ENCODE peak calls at places on chromosomes 2 and 18, in nine cellular contexts. A, L, O, X, M, J, Q, V and H are unnamed samples.

GRCh38 chr18:39205565-39205964 is 1640.0 kb upstream of the CELF4 start:
- DNase-seq in A (no peak), L (no peak), O (no peak), X (no peak), M (no peak), J (no peak), Q (no peak), V (no peak), H (no peak)

GRCh38 chr2:54289942-54290702 is 34.1 kb upstream of the TSPYL6 start:
- DNase-seq in A (no peak), L (peak), O (no peak), X (no peak), M (no peak), J (no peak), Q (no peak), V (no peak), H (no peak)

GRCh38 chr2:128258218-128258617 is 60.5 kb downstream of the HS6ST1 start:
- DNase-seq in A (no peak), L (no peak), O (no peak), X (no peak), M (no peak), J (no peak), Q (no peak), V (no peak), H (no peak)

GRCh38 chr2:203453858-203454451 is 81.1 kb downstream of the RAPH1 start:
- DNase-seq in A (no peak), L (peak), O (no peak), X (peak), M (peak), J (peak), Q (no peak), V (no peak), H (peak)

GRCh38 chr2:31440764-31441163 is 26.2 kb upstream of the XDH start:
- DNase-seq in A (no peak), L (no peak), O (no peak), X (no peak), M (no peak), J (no peak), Q (no peak), V (no peak), H (no peak)

GRCh38 chr2:238645716-238646115 is 202.2 kb upstream of the TWIST2 start:
- DNase-seq in A (no peak), L (no peak), O (no peak), X (no peak), M (no peak), J (no peak), Q (no peak), V (no peak), H (no peak)

GRCh38 chr18:56568986-56569385 is 69.4 kb downstream of the TXNL1 start:
- DNase-seq in A (no peak), L (no peak), O (no peak), X (no peak), M (no peak), J (peak), Q (no peak), V (no peak), H (no peak)

GRCh38 chr2:46798998-46799698 is 116.5 kb downstream of the MCFD2 start:
- DNase-seq in A (no peak), L (no peak), O (no peak), X (no peak), M (no peak), J (no peak), Q (no peak), V (no peak), H (no peak)

GRCh38 chr2:237742191-237742590 is 56.4 kb upstream of the RBM44 start:
- DNase-seq in A (no peak), L (no peak), O (no peak), X (no peak), M (no peak), J (no peak), Q (peak), V (no peak), H (no peak)

GRCh38 chr2:18516112-18516511 is 44.3 kb downstream of the RDH14 start:
- DNase-seq in A (no peak), L (peak), O (no peak), X (no peak), M (no peak), J (no peak), Q (no peak), V (no peak), H (no peak)
- H3K27ac ChIP-seq in A (no peak), L (no peak), O (no peak), X (no peak), M (no peak), J (no peak), Q (peak), V (no peak), H (no peak)

GRCh38 chr18:23134780-23135678 is at the start of gene CABLES1:
- DNase-seq in A (peak), L (peak), O (no peak), X (peak), M (peak), J (peak), Q (peak), V (peak), H (peak)
- H3K27ac ChIP-seq in A (peak), L (no peak), O (peak), X (no peak), M (peak), J (peak), Q (peak), V (peak), H (peak)

DNA sequence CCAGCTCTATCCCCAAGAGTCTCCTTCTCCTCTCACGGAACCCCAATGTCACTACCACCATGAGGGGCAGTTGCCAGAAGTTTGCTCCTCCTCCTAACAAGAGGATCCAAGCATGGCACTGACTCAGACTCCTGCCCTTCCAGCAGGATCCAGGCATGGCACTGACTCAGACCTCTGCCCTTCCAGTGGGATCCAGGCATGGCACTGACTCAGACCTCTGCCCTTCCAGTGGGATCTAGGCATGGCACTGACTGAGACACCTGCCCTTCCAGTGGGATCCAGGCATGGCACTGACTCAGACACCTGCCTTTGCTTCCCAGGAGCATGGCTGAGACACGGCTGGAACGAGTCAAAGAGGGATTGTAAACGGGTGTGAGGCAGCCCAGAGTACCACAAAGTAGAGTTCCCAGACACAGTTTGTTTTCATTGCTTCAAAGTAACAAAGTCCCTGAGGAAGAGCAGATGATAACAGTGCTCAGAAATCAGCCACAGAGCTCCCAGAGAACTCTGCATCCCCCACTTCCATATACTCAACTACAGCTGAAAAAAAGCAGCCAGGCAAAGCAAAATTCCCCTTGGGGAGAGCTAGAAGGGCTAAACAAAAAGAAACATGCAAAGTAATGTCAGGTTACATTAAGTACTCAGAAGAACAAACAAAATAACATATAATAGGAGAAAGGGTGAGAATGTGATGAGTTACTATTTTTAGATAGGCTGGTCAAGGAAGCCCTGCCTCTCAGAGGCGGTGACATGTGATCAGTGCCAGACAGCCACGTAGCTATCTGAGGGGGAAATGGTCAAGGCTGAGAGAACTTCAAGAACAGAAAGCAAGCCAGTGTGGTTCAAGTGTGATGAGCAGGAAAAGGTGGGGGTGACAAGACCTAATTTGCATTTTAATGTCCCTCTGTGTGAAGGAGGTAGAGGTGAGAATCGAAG is 3.0 kb downstream of the BUB1 start:
- DNase-seq in A (no peak), L (no peak), O (no peak), X (peak), M (no peak), J (no peak), Q (no peak), V (no peak), H (no peak)
- H3K27ac ChIP-seq in A (no peak), L (no peak), O (no peak), X (peak), M (no peak), J (no peak), Q (no peak), V (no peak), H (no peak)

DNA sequence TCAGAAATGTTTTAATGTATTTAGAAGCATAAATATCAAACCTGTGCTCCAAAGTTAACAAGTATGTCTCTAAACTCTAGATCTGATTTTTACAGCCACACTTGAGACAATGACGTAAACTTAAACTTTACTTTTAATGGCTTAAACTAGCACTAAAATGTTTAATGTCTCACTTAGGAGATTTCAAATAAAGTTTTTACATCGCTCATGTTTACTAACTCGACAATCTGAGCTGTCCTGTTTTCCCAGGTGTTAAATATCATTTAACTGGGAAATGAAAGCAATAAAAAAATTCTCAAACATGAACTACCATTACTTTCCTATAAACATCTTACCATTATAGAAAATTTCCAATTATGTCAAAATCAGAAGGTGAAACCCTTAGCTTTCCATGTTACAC is 70.2 kb upstream of the FAM124B start:
- DNase-seq in A (no peak), L (no peak), O (no peak), X (no peak), M (no peak), J (no peak), Q (no peak), V (no peak), H (no peak)
- H3K27ac ChIP-seq in A (no peak), L (no peak), O (no peak), X (peak), M (no peak), J (no peak), Q (no peak), V (no peak), H (no peak)

DNA sequence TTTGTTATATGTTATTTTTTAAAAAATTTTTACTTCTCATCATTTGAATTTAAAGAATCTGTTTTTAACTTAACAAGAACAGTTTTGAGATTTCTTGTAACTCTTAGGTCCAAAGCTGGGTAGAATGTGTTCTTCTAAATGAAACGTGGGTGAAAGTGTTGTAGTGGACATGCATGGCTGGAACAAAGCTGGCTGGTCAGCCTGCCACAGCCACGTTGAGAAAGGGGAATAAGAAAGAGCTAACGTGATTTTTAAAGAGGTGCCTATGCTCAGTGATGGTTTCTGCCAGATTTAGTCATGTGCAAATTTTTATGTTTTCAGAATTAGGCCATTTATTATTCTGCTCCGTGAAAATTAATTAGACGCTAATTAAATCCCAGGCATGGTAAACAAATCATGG is 203.9 kb upstream of the COL3A1 start:
- DNase-seq in A (no peak), L (no peak), O (no peak), X (no peak), M (no peak), J (no peak), Q (no peak), V (no peak), H (no peak)
- H3K27ac ChIP-seq in A (no peak), L (no peak), O (no peak), X (no peak), M (no peak), J (no peak), Q (no peak), V (no peak), H (no peak)

GRCh38 chr2:191265311-191266170 is 20.3 kb downstream of the MYO1B start:
- DNase-seq in A (peak), L (no peak), O (no peak), X (no peak), M (no peak), J (no peak), Q (no peak), V (no peak), H (no peak)

GRCh38 chr2:191264647-191265079 is 19.5 kb downstream of the MYO1B start:
- DNase-seq in A (no peak), L (no peak), O (no peak), X (no peak), M (no peak), J (no peak), Q (no peak), V (no peak), H (no peak)

GRCh38 chr2:191263050-191263449 is 17.8 kb downstream of the MYO1B start:
- DNase-seq in A (no peak), L (no peak), O (no peak), X (no peak), M (no peak), J (no peak), Q (no peak), V (no peak), H (no peak)

GRCh38 chr2:191259001-191259400 is 13.8 kb downstream of the MYO1B start:
- DNase-seq in A (no peak), L (no peak), O (no peak), X (no peak), M (no peak), J (no peak), Q (no peak), V (no peak), H (no peak)

GRCh38 chr2:191262436-191262835 is 17.2 kb downstream of the MYO1B start:
- DNase-seq in A (no peak), L (no peak), O (no peak), X (no peak), M (no peak), J (no peak), Q (no peak), V (no peak), H (no peak)
- H3K27ac ChIP-seq in A (peak), L (no peak), O (no peak), X (no peak), M (no peak), J (no peak), Q (no peak), V (no peak), H (no peak)

DNA sequence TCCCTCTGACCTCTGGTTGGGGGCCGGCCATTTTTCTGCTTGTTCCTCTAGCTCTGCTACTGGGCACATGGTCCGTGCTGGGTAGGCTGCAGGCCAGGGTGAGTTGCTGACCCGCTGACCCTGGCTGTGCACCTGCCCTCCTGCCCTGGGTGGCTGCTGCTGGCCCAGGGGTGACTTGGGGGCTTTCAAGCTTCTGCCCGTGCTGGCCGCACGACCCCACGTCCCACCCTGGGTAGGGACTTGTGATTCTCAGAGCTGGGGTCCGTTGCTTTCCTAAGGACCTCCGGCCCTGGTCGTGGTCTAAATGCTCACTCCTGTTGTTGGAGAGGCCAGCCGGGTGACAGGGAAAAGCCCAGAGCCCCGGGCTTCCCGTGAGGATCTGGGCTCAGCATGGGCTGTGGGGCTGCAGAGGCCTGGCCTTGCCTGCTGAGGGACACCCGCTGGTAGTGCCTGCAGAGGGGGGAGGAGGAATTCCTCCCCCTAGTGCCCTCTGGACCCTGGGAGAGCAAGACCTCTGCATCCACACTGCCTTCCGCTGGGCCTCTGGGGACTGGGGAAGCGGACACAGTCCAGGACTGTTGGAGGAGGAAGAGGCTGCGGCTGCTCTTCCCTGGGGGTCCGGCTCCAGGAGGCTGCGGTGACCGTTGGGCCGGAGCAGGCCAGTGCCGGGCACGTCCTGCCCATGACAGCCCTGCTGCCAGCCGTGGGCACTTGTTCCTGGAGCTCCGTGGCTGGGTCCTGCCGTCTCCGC is 6.3 kb upstream of the GAL3ST2 start:
- DNase-seq in A (no peak), L (peak), O (no peak), X (no peak), M (no peak), J (no peak), Q (peak), V (no peak), H (no peak)
- H3K27ac ChIP-seq in A (no peak), L (no peak), O (no peak), X (no peak), M (no peak), J (no peak), Q (no peak), V (no peak), H (no peak)